ENCODE peak calls at places on chromosomes 16 and 17, in four cellular contexts. One of them, this sample, is unnamed.
A peak's percentile ranks its signal among the peaks of the same experiment; 100 is the strongest.

GRCh38 chr17:10775058-10775457 is 28.8 kb downstream of the TMEM238L start:
- DNase-seq in body of pancreas: no peak
- DNase-seq in psoas muscle: no peak
- DNase-seq in kidney epithelial cell: no peak
- DNase-seq in this sample: no peak

GRCh38 chr16:88584676-88585075 is 14.5 kb downstream of the ZC3H18 start:
- DNase-seq in body of pancreas: no peak
- DNase-seq in kidney epithelial cell: no peak
- DNase-seq in psoas muscle: no peak
- DNase-seq in this sample: no peak

GRCh38 chr16:25785361-25785760 is 93.6 kb downstream of the HS3ST4 start:
- DNase-seq in body of pancreas: no peak
- DNase-seq in psoas muscle: no peak
- DNase-seq in kidney epithelial cell: no peak
- DNase-seq in this sample: no peak

GRCh38 chr17:8225813-8226535 is 15.6 kb upstream of the AURKB start:
- DNase-seq in kidney epithelial cell: no peak
- DNase-seq in body of pancreas: peak; percentile 62
- DNase-seq in psoas muscle: peak; percentile 31
- DNase-seq in this sample: peak; percentile 70

GRCh38 chr16:10744370-10745030 is 858 bp downstream of the NUBP1 start:
- DNase-seq in psoas muscle: peak; percentile 40
- DNase-seq in body of pancreas: no peak
- DNase-seq in kidney epithelial cell: no peak
- DNase-seq in this sample: no peak

GRCh38 chr16:14476183-14476582 is 153.9 kb downstream of the PARN start:
- DNase-seq in psoas muscle: no peak
- DNase-seq in body of pancreas: no peak
- DNase-seq in kidney epithelial cell: no peak
- DNase-seq in this sample: no peak

GRCh38 chr17:17351901-17352781 is 49.0 kb downstream of the NT5M start:
- DNase-seq in body of pancreas: peak; percentile 26
- DNase-seq in psoas muscle: peak; percentile 45
- DNase-seq in kidney epithelial cell: no peak
- DNase-seq in this sample: no peak

GRCh38 chr17:40070895-40071719 is 8.3 kb downstream of the THRA start:
- DNase-seq in psoas muscle: peak; percentile 73
- DNase-seq in body of pancreas: peak; percentile 95
- DNase-seq in kidney epithelial cell: no peak
- DNase-seq in this sample: no peak

GRCh38 chr17:73268582-73269328 is 7.1 kb upstream of the CPSF4L start:
- DNase-seq in body of pancreas: peak; percentile 90
- DNase-seq in kidney epithelial cell: no peak
- DNase-seq in psoas muscle: no peak
- DNase-seq in this sample: no peak

GRCh38 chr17:68942389-68942788 is 12.8 kb downstream of the ABCA8 start:
- DNase-seq in kidney epithelial cell: no peak
- DNase-seq in psoas muscle: no peak
- DNase-seq in body of pancreas: no peak
- DNase-seq in this sample: peak; percentile 19

GRCh38 chr16:31356566-31357323 is 1.8 kb downstream of the ITGAX start:
- DNase-seq in psoas muscle: no peak
- DNase-seq in body of pancreas: no peak
- DNase-seq in kidney epithelial cell: no peak
- DNase-seq in this sample: peak; percentile 23

GRCh38 chr17:41920580-41920955 is 1.8 kb upstream of the ACLY start:
- DNase-seq in kidney epithelial cell: no peak
- DNase-seq in psoas muscle: no peak
- DNase-seq in body of pancreas: no peak
- DNase-seq in this sample: no peak

GRCh38 chr16:68592466-68593337 is 52.4 kb upstream of the CDH3 start:
- DNase-seq in psoas muscle: no peak
- DNase-seq in body of pancreas: no peak
- DNase-seq in kidney epithelial cell: no peak
- DNase-seq in this sample: no peak

GRCh38 chr17:67011527-67012175 is 32.7 kb upstream of the CACNG1 start:
- DNase-seq in kidney epithelial cell: no peak
- DNase-seq in body of pancreas: no peak
- DNase-seq in psoas muscle: no peak
- DNase-seq in this sample: no peak

GRCh38 chr16:55555436-55555835 is 11.0 kb upstream of the CAPNS2 start:
- DNase-seq in psoas muscle: no peak
- DNase-seq in kidney epithelial cell: no peak
- DNase-seq in body of pancreas: no peak
- DNase-seq in this sample: no peak

GRCh38 chr17:77422104-77422782 is 281.5 kb downstream of the SEC14L1 start:
- DNase-seq in psoas muscle: no peak
- DNase-seq in kidney epithelial cell: peak; percentile 73
- DNase-seq in body of pancreas: no peak
- DNase-seq in this sample: no peak

GRCh38 chr16:70529051-70529777 is 5.6 kb downstream of the SF3B3 start:
- DNase-seq in body of pancreas: no peak
- DNase-seq in psoas muscle: no peak
- DNase-seq in kidney epithelial cell: no peak
- DNase-seq in this sample: no peak

GRCh38 chr16:86210403-86211193 is 299.7 kb upstream of the FOXF1 start:
- DNase-seq in kidney epithelial cell: no peak
- DNase-seq in psoas muscle: no peak
- DNase-seq in body of pancreas: no peak
- DNase-seq in this sample: no peak

GRCh38 chr16:13909872-13910303 is 10.1 kb upstream of the ERCC4 start:
- DNase-seq in psoas muscle: no peak
- DNase-seq in body of pancreas: peak; percentile 97
- DNase-seq in kidney epithelial cell: peak; percentile 7
- DNase-seq in this sample: no peak

GRCh38 chr17:38727661-38728220 is 2.4 kb upstream of the CISD3 start:
- DNase-seq in body of pancreas: no peak
- DNase-seq in psoas muscle: no peak
- DNase-seq in kidney epithelial cell: no peak
- DNase-seq in this sample: no peak

GRCh38 chr17:40348562-40349476 is 15.7 kb downstream of the GJD3 start:
- DNase-seq in psoas muscle: peak; percentile 70
- DNase-seq in body of pancreas: peak; percentile 83
- DNase-seq in kidney epithelial cell: no peak
- DNase-seq in this sample: no peak

GRCh38 chr17:5815396-5815795 is 231.1 kb upstream of the NLRP1 start:
- DNase-seq in kidney epithelial cell: no peak
- DNase-seq in psoas muscle: no peak
- DNase-seq in body of pancreas: no peak
- DNase-seq in this sample: no peak

GRCh38 chr16:87844374-87844733 is 25.0 kb downstream of the SLC7A5 start:
- DNase-seq in body of pancreas: no peak
- DNase-seq in kidney epithelial cell: no peak
- DNase-seq in psoas muscle: no peak
- DNase-seq in this sample: no peak

GRCh38 chr17:83101805-83102480 is 22.5 kb downstream of the METRNL start:
- DNase-seq in body of pancreas: no peak
- DNase-seq in kidney epithelial cell: no peak
- DNase-seq in psoas muscle: peak; percentile 76
- DNase-seq in this sample: no peak

GRCh38 chr17:13777003-13777402 is 175.3 kb upstream of the HS3ST3A1 start:
- DNase-seq in psoas muscle: no peak
- DNase-seq in body of pancreas: no peak
- DNase-seq in kidney epithelial cell: no peak
- DNase-seq in this sample: no peak

GRCh38 chr17:45388604-45389325 is 43.9 kb downstream of the ARHGAP27 start:
- DNase-seq in kidney epithelial cell: no peak
- DNase-seq in body of pancreas: no peak
- DNase-seq in psoas muscle: no peak
- DNase-seq in this sample: no peak

GRCh38 chr17:50195196-50195865 is 6.1 kb downstream of the COL1A1 start:
- DNase-seq in psoas muscle: no peak
- DNase-seq in body of pancreas: no peak
- DNase-seq in kidney epithelial cell: no peak
- DNase-seq in this sample: no peak
- TF ChIP-seq CTCF in psoas muscle: no peak
- TF ChIP-seq CTCF in body of pancreas: no peak
- TF ChIP-seq CTCF in kidney epithelial cell: peak; percentile 11
- TF ChIP-seq CTCF in this sample: no peak

GRCh38 chr16:15509593-15510520 is 75.5 kb downstream of the BMERB1 start:
- DNase-seq in kidney epithelial cell: no peak
- DNase-seq in body of pancreas: no peak
- DNase-seq in psoas muscle: no peak
- DNase-seq in this sample: no peak
- TF ChIP-seq CTCF in kidney epithelial cell: no peak
- TF ChIP-seq CTCF in body of pancreas: no peak
- TF ChIP-seq CTCF in psoas muscle: no peak
- TF ChIP-seq CTCF in this sample: no peak

GRCh38 chr17:35069311-35069710 is 5.8 kb upstream of the RFFL start:
- DNase-seq in kidney epithelial cell: no peak
- DNase-seq in body of pancreas: no peak
- DNase-seq in psoas muscle: no peak
- DNase-seq in this sample: no peak
- TF ChIP-seq CTCF in kidney epithelial cell: no peak
- TF ChIP-seq CTCF in body of pancreas: no peak
- TF ChIP-seq CTCF in psoas muscle: no peak
- TF ChIP-seq CTCF in this sample: no peak

GRCh38 chr16:3118204-3118790 is 5.9 kb downstream of the ZNF205 start:
- DNase-seq in kidney epithelial cell: no peak
- DNase-seq in body of pancreas: no peak
- DNase-seq in psoas muscle: no peak
- DNase-seq in this sample: no peak

GRCh38 chr16:3112881-3113574 is 642 bp downstream of the ZNF205 start:
- DNase-seq in psoas muscle: no peak
- DNase-seq in body of pancreas: no peak
- DNase-seq in kidney epithelial cell: no peak
- DNase-seq in this sample: no peak

GRCh38 chr16:3113765-3114479 is 1.5 kb downstream of the ZNF205 start:
- DNase-seq in body of pancreas: no peak
- DNase-seq in psoas muscle: no peak
- DNase-seq in kidney epithelial cell: no peak
- DNase-seq in this sample: no peak

GRCh38 chr16:3115011-3115410 is 2.6 kb downstream of the ZNF205 start:
- DNase-seq in body of pancreas: no peak
- DNase-seq in psoas muscle: peak; percentile 30
- DNase-seq in kidney epithelial cell: no peak
- DNase-seq in this sample: no peak

DNA sequence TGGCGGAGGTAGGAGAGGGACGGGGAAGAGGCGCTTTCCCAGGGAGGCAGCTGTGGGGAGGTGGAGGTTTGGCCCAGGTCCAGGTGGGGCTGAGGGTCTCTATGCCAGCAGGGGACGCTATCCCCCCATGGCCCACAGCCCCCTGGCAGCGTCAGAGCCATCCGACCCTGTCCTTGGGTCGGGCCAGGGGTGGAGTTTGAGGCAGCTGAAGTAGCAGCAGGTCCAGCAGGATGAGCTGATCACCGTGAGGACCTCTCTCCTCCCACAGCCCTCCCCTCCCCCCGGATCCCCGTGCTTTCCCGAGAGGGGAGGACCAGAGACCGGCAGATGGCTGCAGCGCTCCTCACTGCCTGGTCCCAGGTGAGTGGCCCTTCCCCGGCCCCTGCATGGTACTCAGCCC is 3.2 kb downstream of the ZNF205 start:
- DNase-seq in kidney epithelial cell: no peak
- DNase-seq in psoas muscle: no peak
- DNase-seq in body of pancreas: no peak
- DNase-seq in this sample: no peak
- TF ChIP-seq CTCF in kidney epithelial cell: no peak
- TF ChIP-seq CTCF in psoas muscle: no peak
- TF ChIP-seq CTCF in body of pancreas: no peak
- TF ChIP-seq CTCF in this sample: peak; percentile 17

GRCh38 chr16:84397090-84397489 is 28.8 kb downstream of the ATP2C2 start:
- DNase-seq in body of pancreas: no peak
- DNase-seq in psoas muscle: no peak
- DNase-seq in kidney epithelial cell: no peak
- DNase-seq in this sample: no peak
- TF ChIP-seq CTCF in body of pancreas: no peak
- TF ChIP-seq CTCF in psoas muscle: no peak
- TF ChIP-seq CTCF in kidney epithelial cell: peak; percentile 44
- TF ChIP-seq CTCF in this sample: peak; percentile 53

GRCh38 chr17:49616086-49616485 is 40.4 kb downstream of the NXPH3 start:
- DNase-seq in kidney epithelial cell: no peak
- DNase-seq in psoas muscle: no peak
- DNase-seq in body of pancreas: no peak
- DNase-seq in this sample: no peak
- TF ChIP-seq CTCF in kidney epithelial cell: no peak
- TF ChIP-seq CTCF in psoas muscle: no peak
- TF ChIP-seq CTCF in body of pancreas: no peak
- TF ChIP-seq CTCF in this sample: no peak

DNA sequence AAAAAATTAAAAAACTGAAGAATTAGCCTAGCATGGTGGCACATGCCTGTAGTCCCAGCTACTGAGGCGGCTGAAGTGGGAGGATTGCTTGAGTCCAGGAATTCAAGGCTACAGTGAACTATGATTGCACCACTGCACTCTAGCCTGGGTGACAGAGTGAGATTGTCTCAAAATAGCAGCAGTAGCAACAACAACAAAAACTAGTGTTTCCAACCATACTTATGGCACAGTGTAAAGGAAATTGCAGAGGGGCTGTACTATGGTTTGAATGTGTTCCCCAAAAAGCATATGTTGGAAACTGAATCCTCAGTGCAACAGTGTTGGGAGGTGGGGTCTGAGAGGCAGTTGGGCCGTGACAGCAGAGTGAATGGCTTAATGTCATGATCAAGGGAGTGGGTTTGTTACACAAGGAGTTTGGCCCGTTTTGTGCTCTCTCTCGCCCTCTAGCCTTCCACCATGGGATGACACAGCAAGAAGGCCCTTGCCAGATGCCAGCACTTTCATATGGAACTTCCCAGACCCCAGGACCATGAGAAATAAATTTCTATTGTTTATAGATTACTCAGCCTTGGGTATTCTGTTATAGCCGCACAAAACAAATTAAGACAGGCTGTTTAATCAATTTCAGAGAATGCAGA is 70.0 kb downstream of the PGS1 start:
- DNase-seq in body of pancreas: no peak
- DNase-seq in psoas muscle: no peak
- DNase-seq in kidney epithelial cell: no peak
- DNase-seq in this sample: no peak
- TF ChIP-seq CTCF in body of pancreas: no peak
- TF ChIP-seq CTCF in psoas muscle: no peak
- TF ChIP-seq CTCF in kidney epithelial cell: peak; percentile 17
- TF ChIP-seq CTCF in this sample: no peak

This sample was measured in endothelial cell.